ENCODE peak calls at places on chromosomes 6 and 20, in six cellular contexts. J is WTC11, N is heart right ventricle, O is NCI-H187, U is NCI-H1930, P is fibroblast of lung. Q is an unnamed sample.
A peak's percentile ranks its signal among the peaks of the same experiment; 100 is the strongest.

GRCh38 chr6:91633374-91634184 is 1046.7 kb upstream of the MAP3K7 start:
- DNase-seq in J (no peak), N (no peak), O (no peak), U (no peak), P (peak; percentile 1), Q (no peak)

GRCh38 chr6:169865346-169866139 is 114.1 kb downstream of the ERMARD start:
- DNase-seq in J (no peak), N (no peak), O (no peak), U (no peak), P (no peak), Q (no peak)

GRCh38 chr20:2840138-2840966 is at the start of the genes PCED1A and VPS16:
- DNase-seq in J (peak; percentile 81), N (peak; percentile 91), O (peak; percentile 74), U (peak; percentile 70), P (peak; percentile 85), Q (peak; percentile 92)

GRCh38 chr6:26103141-26103769 is 16.0 kb downstream of the HFE start:
- DNase-seq in J (no peak), N (no peak), O (no peak), U (no peak), P (peak; percentile 71), Q (no peak)

GRCh38 chr6:44167567-44167966 is 8.9 kb downstream of the CAPN11 start:
- DNase-seq in J (no peak), N (no peak), O (no peak), U (no peak), P (no peak), Q (no peak)

GRCh38 chr20:32036252-32036651 is 15.8 kb upstream of the HCK start:
- DNase-seq in J (no peak), N (no peak), O (no peak), U (no peak), P (no peak), Q (no peak)

GRCh38 chr20:19370076-19371075 is 157.9 kb downstream of the SLC24A3 start:
- DNase-seq in J (no peak), N (no peak), O (no peak), U (no peak), P (no peak), Q (no peak)

GRCh38 chr20:25859649-25860530 is 163.2 kb upstream of the ZNF337 start:
- DNase-seq in J (peak; percentile 72), N (peak; percentile 89), O (no peak), U (peak; percentile 78), P (peak; percentile 26), Q (no peak)

GRCh38 chr6:126127662-126128061 is 141.3 kb downstream of the TRMT11 start:
- DNase-seq in J (no peak), N (no peak), O (no peak), U (no peak), P (peak; percentile 28), Q (no peak)

GRCh38 chr20:21074605-21075336 is 31.4 kb downstream of the LINC00237 start:
- DNase-seq in J (no peak), N (no peak), O (no peak), U (no peak), P (no peak), Q (no peak)

GRCh38 chr6:143337201-143337949 is 113.1 kb downstream of the ADAT2 start:
- DNase-seq in J (peak; percentile 95), N (peak; percentile 52), O (no peak), U (no peak), P (no peak), Q (peak; percentile 53)

GRCh38 chr6:156421933-156422332 is 355.2 kb upstream of the ARID1B start:
- DNase-seq in J (no peak), N (no peak), O (no peak), U (no peak), P (no peak), Q (no peak)

GRCh38 chr6:34531580-34532201 is 24.4 kb downstream of the SPDEF start:
- DNase-seq in J (peak; percentile 95), N (peak; percentile 67), O (no peak), U (no peak), P (peak; percentile 33), Q (peak; percentile 69)

GRCh38 chr6:134077301-134077700 is 24.9 kb upstream of the SLC2A12 start:
- DNase-seq in J (no peak), N (no peak), O (no peak), U (no peak), P (peak; percentile 31), Q (no peak)

GRCh38 chr6:20455175-20456075 is 53.7 kb downstream of the E2F3 start:
- DNase-seq in J (no peak), N (no peak), O (no peak), U (no peak), P (peak; percentile 21), Q (peak; percentile 54)

GRCh38 chr20:45935416-45936046 is 1.0 kb downstream of the PCIF1 start:
- DNase-seq in J (no peak), N (no peak), O (no peak), U (no peak), P (peak; percentile 32), Q (no peak)

GRCh38 chr6:5782783-5783567 is 223.8 kb downstream of the NRN1 start:
- DNase-seq in J (no peak), N (peak; percentile 75), O (no peak), U (no peak), P (peak; percentile 27), Q (peak; percentile 96)

GRCh38 chr6:40755749-40756452 is 168.7 kb upstream of the LRFN2 start:
- DNase-seq in J (no peak), N (no peak), O (no peak), U (no peak), P (no peak), Q (no peak)

GRCh38 chr20:40160151-40160550 is 528.9 kb downstream of the MAFB start:
- DNase-seq in J (peak; percentile 59), N (peak; percentile 13), O (no peak), U (peak; percentile 72), P (peak; percentile 54), Q (no peak)

GRCh38 chr20:29876911-29877285 is 1380.6 kb upstream of the DEFB115 start:
- DNase-seq in J (no peak), N (no peak), O (no peak), U (no peak), P (no peak), Q (peak; percentile 43)

GRCh38 chr6:40066372-40066771 is 132.1 kb upstream of the MOCS1 start:
- DNase-seq in J (no peak), N (no peak), O (no peak), U (no peak), P (no peak), Q (no peak)

GRCh38 chr6:9456241-9456658 is 958.6 kb downstream of the TFAP2A start:
- DNase-seq in J (no peak), N (no peak), O (peak; percentile 25), U (peak; percentile 87), P (no peak), Q (no peak)

GRCh38 chr20:17643531-17644188 is 38.4 kb downstream of the RRBP1 start:
- DNase-seq in J (no peak), N (no peak), O (no peak), U (no peak), P (no peak), Q (peak; percentile 22)

GRCh38 chr20:5835234-5835845 is 85.1 kb downstream of the SHLD1 start:
- DNase-seq in J (no peak), N (peak; percentile 21), O (no peak), U (no peak), P (peak; percentile 72), Q (no peak)

GRCh38 chr20:38680492-38681118 is 43.7 kb upstream of the SLC32A1 start:
- DNase-seq in J (peak; percentile 74), N (no peak), O (peak; percentile 8), U (no peak), P (peak; percentile 33), Q (no peak)

GRCh38 chr6:131488780-131489179 is 84.2 kb upstream of the ARG1 start:
- DNase-seq in J (no peak), N (no peak), O (no peak), U (no peak), P (no peak), Q (no peak)

GRCh38 chr20:51388227-51388626 is 154.3 kb downstream of the NFATC2 start:
- DNase-seq in J (no peak), N (no peak), O (no peak), U (no peak), P (no peak), Q (no peak)

GRCh38 chr6:157080986-157081391 is 242.3 kb downstream of the TMEM242 start:
- DNase-seq in J (no peak), N (no peak), O (no peak), U (no peak), P (no peak), Q (no peak)

GRCh38 chr6:25010917-25011625 is 75.3 kb upstream of the RIPOR2 start:
- DNase-seq in J (no peak), N (no peak), O (no peak), U (no peak), P (peak; percentile 68), Q (no peak)

GRCh38 chr6:14729186-14729871 is 516.5 kb upstream of the JARID2 start:
- DNase-seq in J (no peak), N (no peak), O (no peak), U (no peak), P (no peak), Q (no peak)

GRCh38 chr6:147675281-147675680 is 166.8 kb downstream of the SAMD5 start:
- DNase-seq in J (no peak), N (no peak), O (no peak), U (no peak), P (peak; percentile 6), Q (no peak)

GRCh38 chr6:169370054-169370453 is 116.4 kb upstream of the THBS2 start:
- DNase-seq in J (no peak), N (no peak), O (no peak), U (no peak), P (no peak), Q (no peak)

GRCh38 chr6:169990095-169991030 is 238.9 kb downstream of the ERMARD start:
- DNase-seq in J (no peak), N (no peak), O (no peak), U (no peak), P (no peak), Q (no peak)

GRCh38 chr6:125586074-125586473 is 163.4 kb upstream of the HEY2 start:
- DNase-seq in J (no peak), N (no peak), O (no peak), U (no peak), P (no peak), Q (no peak)

GRCh38 chr20:53748821-53749402 is 155.3 kb upstream of the ZNF217 start:
- DNase-seq in J (no peak), N (no peak), O (no peak), U (no peak), P (peak; percentile 65), Q (no peak)

GRCh38 chr20:13170771-13171170 is 50.3 kb upstream of the ISM1 start:
- DNase-seq in J (no peak), N (no peak), O (no peak), U (no peak), P (no peak), Q (no peak)

GRCh38 chr6:31401403-31401802 is 2.0 kb upstream of the MICA start:
- DNase-seq in J (no peak), N (no peak), O (no peak), U (no peak), P (peak; percentile 76), Q (no peak)

GRCh38 chr20:18739785-18740184 is 73.8 kb upstream of the SCP2D1 start:
- DNase-seq in J (no peak), N (no peak), O (no peak), U (no peak), P (peak; percentile 96), Q (peak; percentile 49)

GRCh38 chr6:168273483-168274045 is 46.0 kb downstream of the DACT2 start:
- DNase-seq in J (no peak), N (no peak), O (no peak), U (no peak), P (no peak), Q (no peak)

GRCh38 chr20:2151805-2152727 is 50.4 kb downstream of the STK35 start:
- DNase-seq in J (no peak), N (no peak), O (no peak), U (no peak), P (peak; percentile 59), Q (no peak)

Q was measured in mucosa of descending colon.